ENCODE peak calls at places on chromosomes 6 and 20, in four cellular contexts. O is H1, R is K562, K is GM12878. P is an unnamed sample.

GRCh38 chr6:157113389-157113788 is 209.9 kb downstream of the TMEM242 start:
- DNase-seq in O (no peak), R (no peak), K (no peak), P (no peak)

GRCh38 chr6:114144887-114145851 is 174.2 kb upstream of the HDAC2 start:
- DNase-seq in O (no peak), R (no peak), K (no peak), P (peak; percentile 98)

GRCh38 chr20:9506964-9507369 is 7.4 kb upstream of the LAMP5 start:
- DNase-seq in O (peak; percentile 67), R (no peak), K (no peak), P (no peak)

GRCh38 chr6:28802417-28803336 is 121.1 kb downstream of the TRIM27 start:
- DNase-seq in O (peak; percentile 75), R (peak; percentile 76), K (no peak), P (peak; percentile 62)

GRCh38 chr6:42390228-42390934 is 61.3 kb downstream of the TRERF1 start:
- DNase-seq in O (no peak), R (no peak), K (no peak), P (no peak)

GRCh38 chr6:37137201-37137880 is 32.6 kb upstream of the PIM1 start:
- DNase-seq in O (peak; percentile 77), R (peak; percentile 48), K (no peak), P (peak; percentile 93)

GRCh38 chr6:131825946-131826345 is 18.1 kb downstream of the ENPP1 start:
- DNase-seq in O (no peak), R (no peak), K (no peak), P (peak; percentile 88)

GRCh38 chr20:22581437-22582385 is 2.7 kb downstream of the FOXA2 start:
- DNase-seq in O (peak; percentile 67), R (no peak), K (no peak), P (no peak)

GRCh38 chr6:167949121-167949684 is 48.3 kb upstream of the KIF25 start:
- DNase-seq in O (no peak), R (no peak), K (no peak), P (no peak)

GRCh38 chr6:32819729-32820128 is 2.9 kb upstream of the HLA-DOB start:
- DNase-seq in O (no peak), R (no peak), K (no peak), P (no peak)

GRCh38 chr6:158566207-158566818 is 6.4 kb downstream of the TMEM181 start:
- DNase-seq in O (no peak), R (no peak), K (no peak), P (no peak)
- TF ChIP-seq BRCA1 in O (no peak), R (no peak), K (no peak), P (no peak)

GRCh38 chr6:46024122-46024769 is 8.6 kb upstream of the CLIC5 start:
- DNase-seq in O (no peak), R (peak; percentile 30), K (no peak), P (no peak)

GRCh38 chr6:46025573-46025972 is 9.9 kb upstream of the CLIC5 start:
- DNase-seq in O (no peak), R (no peak), K (no peak), P (no peak)

GRCh38 chr6:46023216-46023915 is 7.7 kb upstream of the CLIC5 start:
- DNase-seq in O (no peak), R (no peak), K (no peak), P (no peak)

GRCh38 chr6:46026307-46026706 is 10.6 kb upstream of the CLIC5 start:
- DNase-seq in O (no peak), R (no peak), K (no peak), P (no peak)

GRCh38 chr6:46022110-46022948 is 6.7 kb upstream of the CLIC5 start:
- DNase-seq in O (no peak), R (no peak), K (no peak), P (no peak)
- TF ChIP-seq BRCA1 in O (no peak), R (no peak), K (no peak), P (no peak)

GRCh38 chr6:30583921-30584320 is 12.7 kb downstream of the ABCF1 start:
- DNase-seq in O (no peak), R (no peak), K (no peak), P (no peak)
- TF ChIP-seq BRCA1 in O (no peak), R (no peak), K (no peak), P (no peak)

GRCh38 chr6:43682724-43683429 is 4.7 kb downstream of the MRPS18A start:
- DNase-seq in O (no peak), R (no peak), K (no peak), P (no peak)
- TF ChIP-seq BRCA1 in O (no peak), R (no peak), K (no peak), P (no peak)

GRCh38 chr20:3403741-3404140 is 3.7 kb downstream of the DNAAF9 start:
- DNase-seq in O (no peak), R (no peak), K (no peak), P (no peak)

GRCh38 chr20:3400260-3401155 is 7.0 kb downstream of the DNAAF9 start:
- DNase-seq in O (no peak), R (no peak), K (no peak), P (no peak)

GRCh38 chr20:3396492-3396891 is 11.0 kb downstream of the DNAAF9 start:
- DNase-seq in O (no peak), R (no peak), K (no peak), P (no peak)

GRCh38 chr20:3402453-3402852 is 5.0 kb downstream of the DNAAF9 start:
- DNase-seq in O (no peak), R (no peak), K (no peak), P (no peak)

GRCh38 chr20:3398681-3399252 is 8.7 kb downstream of the DNAAF9 start:
- DNase-seq in O (no peak), R (no peak), K (no peak), P (no peak)
- TF ChIP-seq BRCA1 in O (no peak), R (no peak), K (no peak), P (no peak)